ENCODE peak calls at places on chromosomes 5 and 9, in nine cellular contexts. K is spleen, C is gastrocnemius medialis, J is A549, G is H1, X is heart left ventricle, R is body of pancreas, O is HepG2, Z is esophagus muscularis mucosa. S is an unnamed sample. For H3K9me3, the result is how much of the 10 kb centered on the place peaks cover.

GRCh38 chr5:54388811-54389210 is 66.7 kb upstream of the HSPB3 start:
- DNase-seq in K (no peak), R (no peak), C (no peak), Z (no peak), J (no peak), G (no peak), X (no peak), O (no peak), S (no peak)

GRCh38 chr5:141001854-141002666 is 35.8 kb downstream of the PCDHAC2 start:
- DNase-seq in J (peak), Z (no peak), C (no peak), K (no peak), O (no peak), R (peak), X (no peak), G (peak), S (no peak)

GRCh38 chr9:87277346-87277745 is 220.3 kb upstream of the DAPK1 start:
- DNase-seq in C (no peak), O (no peak), K (no peak), G (no peak), R (no peak), X (no peak), Z (no peak), J (no peak), S (no peak)

GRCh38 chr9:92616199-92617129 is 53.5 kb downstream of the IPPK start:
- DNase-seq in Z (no peak), O (peak), J (no peak), X (no peak), C (no peak), K (no peak), G (no peak), R (no peak), S (no peak)

GRCh38 chr5:95838001-95838520 is 15.5 kb upstream of the GLRX start:
- DNase-seq in K (no peak), G (no peak), R (no peak), C (peak), O (no peak), Z (no peak), J (no peak), X (no peak), S (no peak)

GRCh38 chr5:83149671-83150070 is 72.3 kb downstream of the XRCC4 start:
- DNase-seq in C (no peak), G (no peak), O (no peak), X (no peak), R (no peak), Z (no peak), K (no peak), J (peak), S (no peak)

GRCh38 chr5:177233206-177233605 is 70.3 kb downstream of the RAB24 start:
- DNase-seq in K (no peak), J (no peak), C (no peak), R (no peak), O (no peak), Z (no peak), X (no peak), G (no peak), S (no peak)

GRCh38 chr5:55923177-55923872 is 71.4 kb downstream of the IL6ST start:
- DNase-seq in R (no peak), K (no peak), O (no peak), G (no peak), J (no peak), Z (peak), X (peak), C (no peak), S (no peak)

GRCh38 chr5:40813698-40814281 is 15.6 kb upstream of the PRKAA1 start:
- DNase-seq in X (no peak), O (no peak), G (no peak), J (no peak), C (no peak), R (no peak), Z (no peak), K (no peak), S (no peak)

GRCh38 chr9:4435197-4435596 is 55.1 kb upstream of the SLC1A1 start:
- DNase-seq in G (no peak), Z (no peak), K (no peak), R (no peak), C (no peak), X (no peak), J (no peak), O (no peak), S (no peak)

GRCh38 chr5:140322751-140323731 is 20.1 kb upstream of the PFDN1 start:
- DNase-seq in O (peak), R (peak), Z (peak), C (no peak), K (no peak), G (no peak), J (no peak), X (peak), S (no peak)

GRCh38 chr5:16935271-16936149 is 578 bp downstream of the MYO10 start:
- DNase-seq in C (no peak), X (peak), O (no peak), K (peak), J (peak), R (peak), G (peak), Z (no peak), S (peak)

GRCh38 chr9:117732494-117732893 is 28.3 kb downstream of the TLR4 start:
- DNase-seq in Z (no peak), K (no peak), O (no peak), J (no peak), X (no peak), C (no peak), G (no peak), R (no peak), S (no peak)

GRCh38 chr5:111627862-111628261 is 115.5 kb upstream of the STARD4 start:
- DNase-seq in K (no peak), Z (no peak), R (no peak), O (no peak), C (no peak), G (no peak), X (no peak), J (no peak), S (no peak)

GRCh38 chr5:56543431-56544385 is 271.6 kb upstream of the MAP3K1 start:
- DNase-seq in C (no peak), R (no peak), O (no peak), X (no peak), K (no peak), J (peak), Z (no peak), G (no peak), S (no peak)

GRCh38 chr9:22035591-22036011 is 26.5 kb upstream of the CDKN2B start:
- DNase-seq in O (no peak), G (no peak), C (no peak), Z (no peak), R (no peak), K (no peak), J (no peak), X (no peak), S (no peak)

GRCh38 chr5:87499478-87500410 is 87.0 kb upstream of the CCNH start:
- DNase-seq in J (no peak), G (no peak), X (no peak), Z (no peak), O (no peak), R (no peak), C (no peak), K (peak), S (no peak)

GRCh38 chr9:110316255-110316921 is 21.3 kb downstream of the TXNDC8 start:
- DNase-seq in R (no peak), O (no peak), C (no peak), G (no peak), J (no peak), Z (no peak), K (no peak), X (no peak), S (no peak)

GRCh38 chr9:129109952-129110739 is 447 bp downstream of the CRAT start:
- DNase-seq in K (no peak), G (no peak), R (peak), J (peak), C (peak), O (peak), Z (no peak), X (peak), S (no peak)

GRCh38 chr5:132797651-132798050 is 15.5 kb upstream of the SOWAHA start:
- DNase-seq in K (no peak), X (no peak), G (no peak), R (no peak), C (no peak), J (no peak), O (no peak), Z (no peak), S (no peak)

GRCh38 chr9:118336167-118336951 is 632.2 kb downstream of the TLR4 start:
- DNase-seq in C (no peak), X (no peak), G (no peak), J (no peak), R (no peak), O (no peak), Z (no peak), K (no peak), S (no peak)

GRCh38 chr5:136011427-136012001 is 17.3 kb upstream of the TGFBI start:
- DNase-seq in Z (no peak), X (no peak), G (no peak), O (no peak), R (no peak), C (no peak), J (peak), K (no peak), S (no peak)

GRCh38 chr5:54760182-54760935 is 225.0 kb downstream of the ESM1 start:
- DNase-seq in C (no peak), G (no peak), Z (peak), R (no peak), O (no peak), X (no peak), J (no peak), K (no peak), S (no peak)

GRCh38 chr5:139393497-139394122 is 1.3 kb downstream of the PROB1 start:
- DNase-seq in C (no peak), O (no peak), G (no peak), X (no peak), R (no peak), K (no peak), Z (no peak), J (no peak), S (peak)

GRCh38 chr5:121378559-121379359 is 472.9 kb upstream of the FTMT start:
- DNase-seq in X (no peak), K (peak), G (no peak), J (no peak), C (no peak), O (no peak), R (no peak), Z (no peak), S (no peak)

GRCh38 chr9:95268681-95269080 is 48.8 kb downstream of the FANCC start:
- DNase-seq in C (no peak), X (no peak), R (peak), Z (no peak), G (no peak), K (no peak), O (peak), J (peak), S (no peak)

GRCh38 chr5:175380701-175381100 is 63.3 kb downstream of the DRD1 start:
- DNase-seq in X (no peak), O (no peak), K (no peak), R (no peak), C (no peak), G (no peak), J (no peak), Z (no peak), S (no peak)

GRCh38 chr9:37119907-37120839 is at the start of gene ZCCHC7:
- DNase-seq in O (peak), C (peak), R (peak), Z (peak), X (peak), K (peak), G (peak), J (peak), S (peak)
- TF ChIP-seq POLR2A in O (peak), C (peak), R (peak), Z (peak), X (peak), K (peak), G (peak), J (peak), S (no peak)

GRCh38 chr5:65229841-65230240 is 251.9 kb downstream of the ADAMTS6 start:
- DNase-seq in J (no peak), O (no peak), Z (no peak), G (no peak), C (no peak), R (no peak), K (no peak), X (no peak), S (no peak)
- H3K9me3 ChIP-seq in J (under half), O (under half), Z (under half), G (under half), C (under half), R (under half), K (under half), X (under half), S (under half)

GRCh38 chr9:73995836-73996235 is 501.3 kb upstream of the RORB start:
- DNase-seq in O (no peak), J (no peak), R (no peak), Z (no peak), K (no peak), X (no peak), C (no peak), G (no peak), S (no peak)
- TF ChIP-seq CTCF in O (no peak), J (no peak), R (no peak), Z (no peak), K (no peak), X (no peak), C (no peak), G (no peak), S (no peak)

DNA sequence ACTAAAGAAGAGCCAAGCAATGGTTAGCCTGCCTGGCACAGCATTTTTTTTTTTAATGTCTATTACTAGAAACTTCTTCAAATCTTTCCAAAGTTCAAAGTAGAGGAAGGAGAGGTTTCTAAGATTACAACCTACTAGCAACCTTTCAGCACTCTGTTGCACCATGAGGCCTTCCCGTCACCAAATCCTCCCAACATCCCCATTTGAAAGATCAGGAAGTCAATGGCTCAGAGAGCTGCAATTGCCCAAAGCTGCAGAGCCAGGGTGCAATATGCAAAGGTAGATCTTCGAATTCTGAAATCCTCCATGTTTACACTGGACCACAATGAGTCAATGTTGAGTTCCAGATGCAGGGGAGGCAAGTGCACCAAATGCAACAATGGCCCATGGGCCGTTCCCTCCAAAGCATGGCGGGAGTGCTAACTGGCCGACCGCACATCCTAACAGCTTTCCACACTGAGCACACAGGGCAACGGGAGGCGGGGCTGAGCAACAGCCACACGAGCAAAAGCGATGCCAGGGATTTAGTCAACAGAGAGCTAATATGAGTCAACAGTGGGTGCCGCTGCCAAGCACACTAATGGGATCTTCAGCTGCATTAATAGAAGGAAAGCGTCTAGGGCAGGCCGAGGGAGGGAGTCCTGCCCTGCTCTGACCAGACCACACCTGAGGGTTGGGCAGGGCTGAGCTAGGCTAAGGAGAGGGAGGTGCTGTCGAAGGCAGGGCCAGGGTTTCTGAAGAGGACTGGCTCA is 4.8 kb downstream of the EPB41L4B start:
- DNase-seq in C (peak), G (no peak), O (peak), R (peak), X (peak), Z (no peak), K (no peak), J (peak), S (peak)
- TF ChIP-seq POLR2A in C (peak), G (no peak), O (no peak), R (peak), X (no peak), Z (no peak), K (no peak), J (no peak), S (no peak)

GRCh38 chr9:88614359-88614758 is 79.4 kb downstream of the NXNL2 start:
- DNase-seq in Z (no peak), J (no peak), O (no peak), X (no peak), R (no peak), G (no peak), C (no peak), K (no peak), S (no peak)
- H3K9me3 ChIP-seq in Z (under half), J (under half), O (under half), X (under half), R (under half), G (under half), C (under half), K (half or more), S (under half)